ENCODE peak calls at places on chromosomes 5 and 9, in seven cellular contexts. Y is mesothelial cell of epicardium, G is neural progenitor cell, P is dorsolateral prefrontal cortex, H is heart left ventricle, I is tibial nerve, S is mammary epithelial cell. B is an unnamed sample.
A peak's percentile ranks its signal among the peaks of the same experiment; 100 is the strongest.

GRCh38 chr9:129619787-129620668 is 873 bp downstream of the C9orf50 start:
- DNase-seq in Y (peak; percentile 52), G (peak; percentile 72), P (no peak), H (no peak), I (no peak), S (no peak), B (no peak)

GRCh38 chr5:14341571-14342225 is 198.6 kb downstream of the TRIO start:
- DNase-seq in Y (no peak), G (peak; percentile 87), P (no peak), H (no peak), I (no peak), S (no peak), B (no peak)

GRCh38 chr5:180424094-180424493 is 70.1 kb upstream of the CNOT6 start:
- DNase-seq in Y (no peak), G (no peak), P (no peak), H (no peak), I (no peak), S (no peak), B (no peak)

GRCh38 chr5:79318935-79319614 is 83.1 kb downstream of the JMY start:
- DNase-seq in Y (no peak), G (no peak), P (no peak), H (no peak), I (no peak), S (peak; percentile 83), B (no peak)

GRCh38 chr9:101691657-101692056 is 46.8 kb downstream of the GRIN3A start:
- DNase-seq in Y (no peak), G (no peak), P (no peak), H (no peak), I (no peak), S (no peak), B (no peak)

GRCh38 chr9:99579964-99580363 is 241.7 kb upstream of the NR4A3 start:
- DNase-seq in Y (no peak), G (no peak), P (no peak), H (no peak), I (no peak), S (no peak), B (no peak)

GRCh38 chr5:43997647-43998251 is 391.5 kb downstream of the FGF10 start:
- DNase-seq in Y (no peak), G (peak; percentile 35), P (no peak), H (no peak), I (no peak), S (no peak), B (no peak)

GRCh38 chr9:37936965-37937364 is 33.0 kb upstream of the SLC25A51 start:
- DNase-seq in Y (no peak), G (peak; percentile 73), P (no peak), H (peak; percentile 50), I (no peak), S (peak; percentile 56), B (no peak)

GRCh38 chr9:38208206-38208901 is 139.3 kb upstream of the SHB start:
- DNase-seq in Y (no peak), G (peak; percentile 51), P (no peak), H (no peak), I (no peak), S (peak; percentile 81), B (no peak)

GRCh38 chr9:137878146-137878941 is 762 bp downstream of the CACNA1B start:
- DNase-seq in Y (peak; percentile 69), G (peak; percentile 96), P (peak; percentile 51), H (no peak), I (no peak), S (peak; percentile 14), B (peak; percentile 74)

GRCh38 chr5:96300986-96301385 is 132.1 kb downstream of the PCSK1 start:
- DNase-seq in Y (no peak), G (no peak), P (no peak), H (no peak), I (no peak), S (no peak), B (no peak)

GRCh38 chr5:163815240-163815791 is 309.9 kb downstream of the MAT2B start:
- DNase-seq in Y (no peak), G (no peak), P (no peak), H (no peak), I (no peak), S (no peak), B (no peak)

GRCh38 chr9:76926324-76926731 is 20.4 kb upstream of the PRUNE2 start:
- DNase-seq in Y (no peak), G (no peak), P (no peak), H (no peak), I (no peak), S (peak; percentile 9), B (no peak)

GRCh38 chr9:97980479-97980803 is 2.7 kb upstream of the ANP32B start:
- DNase-seq in Y (no peak), G (no peak), P (no peak), H (peak; percentile 27), I (no peak), S (no peak), B (no peak)

GRCh38 chr5:133460172-133460758 is 152.1 kb downstream of the FSTL4 start:
- DNase-seq in Y (no peak), G (peak; percentile 75), P (no peak), H (no peak), I (no peak), S (peak; percentile 20), B (peak; percentile 51)

GRCh38 chr5:55226934-55227737 is at the start of gene MCIDAS:
- DNase-seq in Y (peak; percentile 29), G (peak; percentile 93), P (peak; percentile 11), H (no peak), I (no peak), S (peak; percentile 72), B (peak; percentile 57)

GRCh38 chr5:14153932-14154646 is 10.9 kb downstream of the TRIO start:
- DNase-seq in Y (no peak), G (peak; percentile 48), P (no peak), H (peak; percentile 85), I (peak; percentile 57), S (peak; percentile 58), B (no peak)

GRCh38 chr9:14428781-14429230 is 114.9 kb upstream of the NFIB start:
- DNase-seq in Y (peak; percentile 71), G (peak; percentile 91), P (peak; percentile 81), H (peak; percentile 68), I (peak; percentile 82), S (peak; percentile 21), B (peak; percentile 87)

GRCh38 chr5:179065703-179066102 is 5.5 kb downstream of the ZNF354C start:
- DNase-seq in Y (no peak), G (no peak), P (no peak), H (no peak), I (no peak), S (no peak), B (no peak)

GRCh38 chr9:37575511-37575914 is 667 bp downstream of the FBXO10 start:
- DNase-seq in Y (no peak), G (peak; percentile 51), P (no peak), H (no peak), I (no peak), S (no peak), B (no peak)

GRCh38 chr5:28408186-28408585 is 1369.8 kb upstream of the CDH9 start:
- DNase-seq in Y (no peak), G (no peak), P (no peak), H (no peak), I (no peak), S (peak; percentile 87), B (no peak)

GRCh38 chr9:114031037-114031436 is 47.1 kb downstream of the AMBP start:
- DNase-seq in Y (no peak), G (no peak), P (no peak), H (no peak), I (no peak), S (no peak), B (no peak)

GRCh38 chr5:58239731-58240130 is 220.2 kb downstream of the PLK2 start:
- DNase-seq in Y (no peak), G (no peak), P (no peak), H (no peak), I (no peak), S (no peak), B (no peak)

GRCh38 chr5:116574682-116575634 is at the start of gene SEMA6A:
- DNase-seq in Y (peak; percentile 81), G (peak; percentile 97), P (peak; percentile 92), H (peak; percentile 91), I (peak; percentile 80), S (peak; percentile 95), B (peak; percentile 94)

DNA sequence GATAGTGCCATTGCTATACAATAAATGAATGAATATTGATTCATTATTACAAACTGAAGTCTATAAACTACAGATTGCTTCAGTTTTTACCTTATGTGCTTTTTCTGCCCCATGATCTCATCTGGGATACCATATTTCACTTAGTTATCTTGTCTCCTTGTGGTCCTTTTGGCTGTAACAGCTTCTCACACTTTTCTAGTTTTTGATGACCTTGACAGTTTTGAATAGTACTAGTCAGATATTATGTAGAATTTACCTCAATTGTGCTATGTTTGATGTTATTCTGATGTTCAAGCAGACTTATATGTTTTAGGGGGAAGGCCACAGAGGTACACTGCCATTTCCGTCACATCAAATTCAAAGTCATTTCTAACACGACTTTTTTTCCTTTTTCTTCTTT is 2364.3 kb upstream of the ACO1 start:
- DNase-seq in Y (no peak), G (no peak), P (no peak), H (no peak), I (no peak), S (no peak), B (no peak)
- TF ChIP-seq CTCF in Y (no peak), G (no peak), P (no peak), H (no peak), I (no peak), S (no peak), B (no peak)

GRCh38 chr5:21391506-21391905 is 1403.5 kb upstream of the CDH18 start:
- DNase-seq in Y (no peak), G (no peak), P (no peak), H (no peak), I (no peak), S (no peak), B (no peak)
- TF ChIP-seq CTCF in Y (no peak), G (peak; percentile 16), P (no peak), H (no peak), I (no peak), S (peak; percentile 16), B (peak; percentile 39)

GRCh38 chr5:112848116-112848811 is 12.8 kb upstream of the SRP19 start:
- DNase-seq in Y (no peak), G (peak; percentile 78), P (no peak), H (no peak), I (peak; percentile 15), S (peak; percentile 57), B (no peak)
- TF ChIP-seq CTCF in Y (peak; percentile 35), G (peak; percentile 72), P (peak; percentile 61), H (peak; percentile 71), I (peak; percentile 47), S (peak; percentile 73), B (peak; percentile 73)

DNA sequence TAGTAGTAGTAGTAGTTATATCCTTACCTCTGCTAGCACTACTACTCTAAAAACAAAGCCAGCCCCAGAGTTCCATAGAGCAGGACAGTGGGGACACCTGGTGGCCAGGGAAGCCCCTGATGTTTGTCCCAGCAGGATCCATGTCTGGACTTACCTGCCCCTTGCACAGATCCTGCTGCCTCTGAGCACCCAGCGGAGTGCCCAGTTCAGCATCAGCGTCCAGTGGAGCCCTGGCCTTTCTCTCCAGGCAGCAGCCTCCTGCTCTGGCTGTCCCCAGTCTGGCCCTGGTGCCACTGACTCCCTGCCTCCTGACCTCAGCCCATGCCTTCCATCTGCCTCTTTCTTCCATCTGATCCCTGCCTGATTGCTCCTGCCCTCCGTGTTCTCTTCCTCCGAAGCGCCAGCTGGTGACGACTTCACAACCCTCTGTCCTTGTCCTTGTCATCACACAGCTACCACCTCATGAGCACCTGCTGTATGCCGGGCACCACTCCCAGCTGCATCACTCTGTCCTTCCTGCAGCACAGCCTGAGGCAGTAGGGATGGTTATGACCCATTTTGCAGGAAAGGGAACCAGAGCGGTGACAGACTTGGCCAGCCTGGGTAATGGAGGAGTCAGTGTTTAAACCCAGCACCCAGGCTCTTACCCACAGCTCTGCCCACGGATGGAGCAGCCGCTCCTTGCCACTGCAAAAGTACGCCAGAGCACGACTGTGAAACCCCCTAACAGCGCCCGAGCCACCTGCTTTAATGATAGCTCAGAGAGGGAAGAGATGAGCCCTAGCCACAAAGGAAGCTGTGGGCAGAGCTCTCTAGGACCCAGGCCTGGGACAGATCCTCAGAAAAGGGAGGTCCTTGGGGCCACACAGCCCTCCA is 11.5 kb downstream of the SARDH start:
- DNase-seq in Y (peak; percentile 29), G (peak; percentile 75), P (peak; percentile 82), H (peak; percentile 52), I (peak; percentile 63), S (peak; percentile 24), B (peak; percentile 57)
- TF ChIP-seq CTCF in Y (peak; percentile 51), G (peak; percentile 66), P (peak; percentile 47), H (peak; percentile 74), I (peak; percentile 30), S (peak; percentile 30), B (peak; percentile 78)